ENCODE peak calls at places on chromosomes 12 and 14, in eight cellular contexts. One of them, this sample, is unnamed.

GRCh38 chr12:121505513-121505912 is 75.3 kb downstream of the KDM2B start:
- DNase-seq in progenitor cell of endocrine pancreas: no peak
- DNase-seq in endothelial cell: no peak
- DNase-seq in fibroblast of mammary gland: peak
- DNase-seq in lower lobe of right lung: no peak
- DNase-seq in mammary epithelial cell: no peak
- DNase-seq in fibroblast of pulmonary artery: peak
- DNase-seq in cardiac fibroblast: peak
- DNase-seq in this sample: peak

GRCh38 chr12:89971880-89972279 is 263.2 kb upstream of the ATP2B1 start:
- DNase-seq in progenitor cell of endocrine pancreas: no peak
- DNase-seq in endothelial cell: no peak
- DNase-seq in fibroblast of mammary gland: no peak
- DNase-seq in lower lobe of right lung: no peak
- DNase-seq in mammary epithelial cell: no peak
- DNase-seq in fibroblast of pulmonary artery: peak
- DNase-seq in cardiac fibroblast: peak
- DNase-seq in this sample: no peak

GRCh38 chr14:103204852-103205540 is 81.7 kb downstream of the TNFAIP2 start:
- DNase-seq in progenitor cell of endocrine pancreas: no peak
- DNase-seq in endothelial cell: no peak
- DNase-seq in fibroblast of mammary gland: peak
- DNase-seq in lower lobe of right lung: no peak
- DNase-seq in mammary epithelial cell: peak
- DNase-seq in fibroblast of pulmonary artery: peak
- DNase-seq in cardiac fibroblast: peak
- DNase-seq in this sample: peak

GRCh38 chr12:100565987-100566545 is 7.4 kb upstream of the GAS2L3 start:
- DNase-seq in progenitor cell of endocrine pancreas: no peak
- DNase-seq in endothelial cell: no peak
- DNase-seq in fibroblast of mammary gland: no peak
- DNase-seq in lower lobe of right lung: no peak
- DNase-seq in mammary epithelial cell: no peak
- DNase-seq in fibroblast of pulmonary artery: no peak
- DNase-seq in cardiac fibroblast: no peak
- DNase-seq in this sample: no peak

GRCh38 chr12:126926023-126926600 is 1340.9 kb upstream of the TMEM132C start:
- DNase-seq in progenitor cell of endocrine pancreas: no peak
- DNase-seq in endothelial cell: no peak
- DNase-seq in fibroblast of mammary gland: no peak
- DNase-seq in lower lobe of right lung: no peak
- DNase-seq in mammary epithelial cell: peak
- DNase-seq in fibroblast of pulmonary artery: no peak
- DNase-seq in cardiac fibroblast: no peak
- DNase-seq in this sample: no peak

GRCh38 chr12:95838125-95838524 is 20.6 kb upstream of the SNRPF start:
- DNase-seq in progenitor cell of endocrine pancreas: no peak
- DNase-seq in endothelial cell: no peak
- DNase-seq in fibroblast of mammary gland: peak
- DNase-seq in lower lobe of right lung: no peak
- DNase-seq in mammary epithelial cell: no peak
- DNase-seq in fibroblast of pulmonary artery: no peak
- DNase-seq in cardiac fibroblast: peak
- DNase-seq in this sample: peak

GRCh38 chr12:70178038-70178437 is 65.2 kb upstream of the CNOT2 start:
- DNase-seq in progenitor cell of endocrine pancreas: no peak
- DNase-seq in endothelial cell: no peak
- DNase-seq in fibroblast of mammary gland: peak
- DNase-seq in lower lobe of right lung: no peak
- DNase-seq in mammary epithelial cell: peak
- DNase-seq in fibroblast of pulmonary artery: peak
- DNase-seq in cardiac fibroblast: peak
- DNase-seq in this sample: no peak

GRCh38 chr12:52037248-52037861 is 13.9 kb upstream of the NR4A1 start:
- DNase-seq in progenitor cell of endocrine pancreas: peak
- DNase-seq in endothelial cell: no peak
- DNase-seq in fibroblast of mammary gland: peak
- DNase-seq in lower lobe of right lung: peak
- DNase-seq in mammary epithelial cell: no peak
- DNase-seq in fibroblast of pulmonary artery: peak
- DNase-seq in cardiac fibroblast: peak
- DNase-seq in this sample: no peak

GRCh38 chr12:80701388-80701787 is 6.0 kb upstream of the MYF6 start:
- DNase-seq in progenitor cell of endocrine pancreas: no peak
- DNase-seq in endothelial cell: no peak
- DNase-seq in fibroblast of mammary gland: peak
- DNase-seq in lower lobe of right lung: no peak
- DNase-seq in mammary epithelial cell: no peak
- DNase-seq in fibroblast of pulmonary artery: no peak
- DNase-seq in cardiac fibroblast: no peak
- DNase-seq in this sample: no peak

GRCh38 chr12:64258576-64258975 is 36.5 kb upstream of the KICS2 start:
- DNase-seq in progenitor cell of endocrine pancreas: no peak
- DNase-seq in endothelial cell: no peak
- DNase-seq in fibroblast of mammary gland: no peak
- DNase-seq in lower lobe of right lung: no peak
- DNase-seq in mammary epithelial cell: no peak
- DNase-seq in fibroblast of pulmonary artery: no peak
- DNase-seq in cardiac fibroblast: no peak
- DNase-seq in this sample: no peak

GRCh38 chr14:104280085-104280901 is 141.9 kb downstream of the KIF26A start:
- DNase-seq in progenitor cell of endocrine pancreas: peak
- DNase-seq in endothelial cell: no peak
- DNase-seq in fibroblast of mammary gland: no peak
- DNase-seq in lower lobe of right lung: peak
- DNase-seq in mammary epithelial cell: no peak
- DNase-seq in fibroblast of pulmonary artery: no peak
- DNase-seq in cardiac fibroblast: no peak
- DNase-seq in this sample: no peak

GRCh38 chr14:102317564-102318248 is 1.8 kb upstream of the ZNF839 start:
- DNase-seq in progenitor cell of endocrine pancreas: no peak
- DNase-seq in endothelial cell: no peak
- DNase-seq in fibroblast of mammary gland: peak
- DNase-seq in lower lobe of right lung: no peak
- DNase-seq in mammary epithelial cell: peak
- DNase-seq in fibroblast of pulmonary artery: peak
- DNase-seq in cardiac fibroblast: peak
- DNase-seq in this sample: no peak

GRCh38 chr12:108563135-108563803 is 873 bp downstream of the ISCU start:
- DNase-seq in progenitor cell of endocrine pancreas: peak
- DNase-seq in endothelial cell: peak
- DNase-seq in fibroblast of mammary gland: peak
- DNase-seq in lower lobe of right lung: peak
- DNase-seq in mammary epithelial cell: peak
- DNase-seq in fibroblast of pulmonary artery: peak
- DNase-seq in cardiac fibroblast: peak
- DNase-seq in this sample: peak

GRCh38 chr12:46915861-46916260 is 90.1 kb upstream of the SLC38A4 start:
- DNase-seq in progenitor cell of endocrine pancreas: no peak
- DNase-seq in endothelial cell: no peak
- DNase-seq in fibroblast of mammary gland: peak
- DNase-seq in lower lobe of right lung: no peak
- DNase-seq in mammary epithelial cell: no peak
- DNase-seq in fibroblast of pulmonary artery: peak
- DNase-seq in cardiac fibroblast: peak
- DNase-seq in this sample: no peak

GRCh38 chr14:87196436-87196835 is 796.5 kb downstream of the GALC start:
- DNase-seq in progenitor cell of endocrine pancreas: no peak
- DNase-seq in endothelial cell: no peak
- DNase-seq in fibroblast of mammary gland: peak
- DNase-seq in lower lobe of right lung: no peak
- DNase-seq in mammary epithelial cell: no peak
- DNase-seq in fibroblast of pulmonary artery: no peak
- DNase-seq in cardiac fibroblast: no peak
- DNase-seq in this sample: no peak

GRCh38 chr14:88321692-88322504 is 1.2 kb downstream of the KCNK10 start:
- DNase-seq in progenitor cell of endocrine pancreas: no peak
- DNase-seq in endothelial cell: no peak
- DNase-seq in fibroblast of mammary gland: no peak
- DNase-seq in lower lobe of right lung: no peak
- DNase-seq in mammary epithelial cell: no peak
- DNase-seq in fibroblast of pulmonary artery: no peak
- DNase-seq in cardiac fibroblast: no peak
- DNase-seq in this sample: no peak

GRCh38 chr12:20212658-20213387 is 155.5 kb upstream of the PDE3A start:
- DNase-seq in progenitor cell of endocrine pancreas: no peak
- DNase-seq in endothelial cell: peak
- DNase-seq in fibroblast of mammary gland: peak
- DNase-seq in lower lobe of right lung: peak
- DNase-seq in mammary epithelial cell: peak
- DNase-seq in fibroblast of pulmonary artery: peak
- DNase-seq in cardiac fibroblast: peak
- DNase-seq in this sample: peak

GRCh38 chr14:24032727-24033418 is 18.9 kb upstream of the CARMIL3 start:
- DNase-seq in progenitor cell of endocrine pancreas: no peak
- DNase-seq in endothelial cell: no peak
- DNase-seq in fibroblast of mammary gland: peak
- DNase-seq in lower lobe of right lung: no peak
- DNase-seq in mammary epithelial cell: peak
- DNase-seq in fibroblast of pulmonary artery: peak
- DNase-seq in cardiac fibroblast: peak
- DNase-seq in this sample: peak

GRCh38 chr14:100159107-100159864 is at the start of gene DEGS2:
- DNase-seq in progenitor cell of endocrine pancreas: peak
- DNase-seq in endothelial cell: no peak
- DNase-seq in fibroblast of mammary gland: no peak
- DNase-seq in lower lobe of right lung: peak
- DNase-seq in mammary epithelial cell: no peak
- DNase-seq in fibroblast of pulmonary artery: no peak
- DNase-seq in cardiac fibroblast: no peak
- DNase-seq in this sample: no peak

GRCh38 chr12:105721051-105721825 is 390.7 kb downstream of the C12orf75 start:
- DNase-seq in progenitor cell of endocrine pancreas: no peak
- DNase-seq in endothelial cell: no peak
- DNase-seq in fibroblast of mammary gland: no peak
- DNase-seq in lower lobe of right lung: no peak
- DNase-seq in mammary epithelial cell: no peak
- DNase-seq in fibroblast of pulmonary artery: no peak
- DNase-seq in cardiac fibroblast: no peak
- DNase-seq in this sample: no peak

GRCh38 chr12:4432878-4433820 is 12.5 kb downstream of the FGF6 start:
- DNase-seq in progenitor cell of endocrine pancreas: no peak
- DNase-seq in endothelial cell: no peak
- DNase-seq in fibroblast of mammary gland: no peak
- DNase-seq in lower lobe of right lung: no peak
- DNase-seq in mammary epithelial cell: no peak
- DNase-seq in fibroblast of pulmonary artery: no peak
- DNase-seq in cardiac fibroblast: no peak
- DNase-seq in this sample: no peak

GRCh38 chr12:104230304-104230703 is 14.7 kb downstream of the TXNRD1 start:
- DNase-seq in progenitor cell of endocrine pancreas: no peak
- DNase-seq in endothelial cell: no peak
- DNase-seq in fibroblast of mammary gland: no peak
- DNase-seq in lower lobe of right lung: no peak
- DNase-seq in mammary epithelial cell: no peak
- DNase-seq in fibroblast of pulmonary artery: no peak
- DNase-seq in cardiac fibroblast: no peak
- DNase-seq in this sample: no peak

GRCh38 chr14:57066887-57067513 is 201.7 kb downstream of the EXOC5 start:
- DNase-seq in progenitor cell of endocrine pancreas: peak
- DNase-seq in endothelial cell: peak
- DNase-seq in fibroblast of mammary gland: peak
- DNase-seq in lower lobe of right lung: peak
- DNase-seq in mammary epithelial cell: peak
- DNase-seq in fibroblast of pulmonary artery: peak
- DNase-seq in cardiac fibroblast: peak
- DNase-seq in this sample: no peak
- TF ChIP-seq CTCF in progenitor cell of endocrine pancreas: peak
- TF ChIP-seq CTCF in endothelial cell: peak
- TF ChIP-seq CTCF in fibroblast of mammary gland: peak
- TF ChIP-seq CTCF in lower lobe of right lung: peak
- TF ChIP-seq CTCF in mammary epithelial cell: peak
- TF ChIP-seq CTCF in fibroblast of pulmonary artery: peak
- TF ChIP-seq CTCF in cardiac fibroblast: peak
- TF ChIP-seq CTCF in this sample: peak

DNA sequence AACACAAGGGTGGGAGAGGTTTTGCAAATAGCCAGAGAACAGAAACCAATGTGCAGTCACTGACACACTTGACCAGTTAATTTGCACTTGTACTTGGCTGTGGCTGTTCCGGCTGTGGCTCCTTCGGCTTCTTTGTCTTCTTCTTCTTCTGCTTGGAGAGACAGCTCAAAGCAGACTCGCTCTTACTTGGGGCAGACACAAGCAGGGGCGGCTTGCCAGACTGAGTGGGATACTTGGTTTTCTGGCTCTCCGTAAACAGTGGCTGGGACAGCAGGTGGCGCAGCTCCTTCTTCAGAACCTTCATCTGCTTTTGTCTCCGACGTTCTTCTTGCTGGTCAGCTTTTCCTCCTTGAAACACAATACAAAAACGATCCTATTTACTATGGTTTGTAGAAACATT is 25.0 kb downstream of the OTUB2 start:
- DNase-seq in progenitor cell of endocrine pancreas: no peak
- DNase-seq in endothelial cell: peak
- DNase-seq in fibroblast of mammary gland: peak
- DNase-seq in lower lobe of right lung: no peak
- DNase-seq in mammary epithelial cell: peak
- DNase-seq in fibroblast of pulmonary artery: peak
- DNase-seq in cardiac fibroblast: peak
- DNase-seq in this sample: no peak
- TF ChIP-seq CTCF in progenitor cell of endocrine pancreas: peak
- TF ChIP-seq CTCF in endothelial cell: no peak
- TF ChIP-seq CTCF in fibroblast of mammary gland: peak
- TF ChIP-seq CTCF in lower lobe of right lung: peak
- TF ChIP-seq CTCF in mammary epithelial cell: no peak
- TF ChIP-seq CTCF in fibroblast of pulmonary artery: peak
- TF ChIP-seq CTCF in cardiac fibroblast: peak
- TF ChIP-seq CTCF in this sample: peak

GRCh38 chr14:59133202-59133601 is 55.3 kb upstream of the DAAM1 start:
- DNase-seq in progenitor cell of endocrine pancreas: no peak
- DNase-seq in endothelial cell: no peak
- DNase-seq in fibroblast of mammary gland: peak
- DNase-seq in lower lobe of right lung: no peak
- DNase-seq in mammary epithelial cell: no peak
- DNase-seq in fibroblast of pulmonary artery: peak
- DNase-seq in cardiac fibroblast: peak
- DNase-seq in this sample: no peak
- TF ChIP-seq CTCF in progenitor cell of endocrine pancreas: no peak
- TF ChIP-seq CTCF in endothelial cell: no peak
- TF ChIP-seq CTCF in fibroblast of mammary gland: peak
- TF ChIP-seq CTCF in lower lobe of right lung: no peak
- TF ChIP-seq CTCF in mammary epithelial cell: no peak
- TF ChIP-seq CTCF in fibroblast of pulmonary artery: peak
- TF ChIP-seq CTCF in cardiac fibroblast: no peak
- TF ChIP-seq CTCF in this sample: peak

DNA sequence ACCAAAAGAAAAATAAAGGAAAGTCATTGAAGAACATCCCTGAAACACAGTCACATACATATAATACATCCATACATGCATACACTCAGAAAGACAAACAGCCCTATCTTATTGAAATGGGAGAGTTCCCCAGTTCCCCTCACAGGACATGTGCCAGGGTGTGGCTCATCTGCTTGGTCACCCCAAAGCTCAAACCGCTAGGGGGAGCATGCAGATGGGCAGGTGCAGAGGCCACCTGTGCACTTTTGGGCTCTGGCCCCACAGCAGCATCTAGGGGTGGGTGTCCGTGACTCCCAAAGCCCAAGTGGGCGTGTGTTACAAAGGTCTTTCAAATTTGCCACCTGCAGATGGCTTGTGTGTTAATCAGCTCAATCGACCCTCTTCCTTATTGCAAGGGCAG is 75.2 kb downstream of the CMAS start:
- DNase-seq in progenitor cell of endocrine pancreas: no peak
- DNase-seq in endothelial cell: no peak
- DNase-seq in fibroblast of mammary gland: no peak
- DNase-seq in lower lobe of right lung: no peak
- DNase-seq in mammary epithelial cell: no peak
- DNase-seq in fibroblast of pulmonary artery: no peak
- DNase-seq in cardiac fibroblast: no peak
- DNase-seq in this sample: no peak
- TF ChIP-seq CTCF in progenitor cell of endocrine pancreas: peak
- TF ChIP-seq CTCF in endothelial cell: peak
- TF ChIP-seq CTCF in fibroblast of mammary gland: peak
- TF ChIP-seq CTCF in lower lobe of right lung: peak
- TF ChIP-seq CTCF in mammary epithelial cell: no peak
- TF ChIP-seq CTCF in fibroblast of pulmonary artery: peak
- TF ChIP-seq CTCF in cardiac fibroblast: peak
- TF ChIP-seq CTCF in this sample: peak